ENCODE peak calls at places on chromosome 18, in eight cellular contexts. One of them, this sample, is unnamed.

GRCh38 chr18:3012306-3012919 is 531 bp downstream of the LPIN2 start:
- DNase-seq in CD4-positive, CD25-positive, alpha-beta regulatory T cell: peak
- DNase-seq in NCI-H446: peak
- DNase-seq in AG09309: no peak
- DNase-seq in globus pallidus: peak
- DNase-seq in DMS79: no peak
- DNase-seq in effector memory CD4-positive, alpha-beta T cell: peak
- DNase-seq in T-cell: peak
- DNase-seq in this sample: peak

GRCh38 chr18:63542069-63542468 is at the start of gene SERPINB12:
- DNase-seq in DMS79: no peak
- DNase-seq in T-cell: no peak
- DNase-seq in CD4-positive, CD25-positive, alpha-beta regulatory T cell: no peak
- DNase-seq in effector memory CD4-positive, alpha-beta T cell: no peak
- DNase-seq in AG09309: no peak
- DNase-seq in globus pallidus: no peak
- DNase-seq in NCI-H446: no peak
- DNase-seq in this sample: no peak

GRCh38 chr18:47448956-47449355 is 197.5 kb upstream of the SKOR2 start:
- DNase-seq in AG09309: no peak
- DNase-seq in T-cell: no peak
- DNase-seq in DMS79: no peak
- DNase-seq in CD4-positive, CD25-positive, alpha-beta regulatory T cell: no peak
- DNase-seq in effector memory CD4-positive, alpha-beta T cell: no peak
- DNase-seq in NCI-H446: no peak
- DNase-seq in globus pallidus: no peak
- DNase-seq in this sample: no peak

GRCh38 chr18:79511271-79511670 is 115.5 kb downstream of the NFATC1 start:
- DNase-seq in NCI-H446: no peak
- DNase-seq in globus pallidus: no peak
- DNase-seq in T-cell: no peak
- DNase-seq in AG09309: no peak
- DNase-seq in DMS79: no peak
- DNase-seq in CD4-positive, CD25-positive, alpha-beta regulatory T cell: no peak
- DNase-seq in effector memory CD4-positive, alpha-beta T cell: no peak
- DNase-seq in this sample: no peak

GRCh38 chr18:14947482-14948162 is 199.7 kb downstream of the ANKRD30B start:
- DNase-seq in globus pallidus: no peak
- DNase-seq in T-cell: no peak
- DNase-seq in NCI-H446: peak
- DNase-seq in DMS79: no peak
- DNase-seq in AG09309: no peak
- DNase-seq in CD4-positive, CD25-positive, alpha-beta regulatory T cell: no peak
- DNase-seq in effector memory CD4-positive, alpha-beta T cell: no peak
- DNase-seq in this sample: no peak

GRCh38 chr18:76480913-76481312 is 14.1 kb downstream of the ZNF516 start:
- DNase-seq in NCI-H446: no peak
- DNase-seq in T-cell: no peak
- DNase-seq in effector memory CD4-positive, alpha-beta T cell: no peak
- DNase-seq in CD4-positive, CD25-positive, alpha-beta regulatory T cell: no peak
- DNase-seq in globus pallidus: no peak
- DNase-seq in DMS79: no peak
- DNase-seq in AG09309: no peak
- DNase-seq in this sample: no peak

GRCh38 chr18:21489119-21489750 is 111.3 kb downstream of the ESCO1 start:
- DNase-seq in NCI-H446: peak
- DNase-seq in DMS79: no peak
- DNase-seq in T-cell: no peak
- DNase-seq in CD4-positive, CD25-positive, alpha-beta regulatory T cell: no peak
- DNase-seq in effector memory CD4-positive, alpha-beta T cell: no peak
- DNase-seq in globus pallidus: peak
- DNase-seq in AG09309: no peak
- DNase-seq in this sample: no peak

GRCh38 chr18:295756-296155 is 27.9 kb upstream of the THOC1 start:
- DNase-seq in NCI-H446: no peak
- DNase-seq in AG09309: peak
- DNase-seq in T-cell: no peak
- DNase-seq in CD4-positive, CD25-positive, alpha-beta regulatory T cell: no peak
- DNase-seq in effector memory CD4-positive, alpha-beta T cell: no peak
- DNase-seq in globus pallidus: no peak
- DNase-seq in DMS79: no peak
- DNase-seq in this sample: no peak

GRCh38 chr18:48975817-48976649 is 25.3 kb upstream of the SMAD7 start:
- DNase-seq in CD4-positive, CD25-positive, alpha-beta regulatory T cell: peak
- DNase-seq in NCI-H446: peak
- DNase-seq in T-cell: peak
- DNase-seq in AG09309: no peak
- DNase-seq in effector memory CD4-positive, alpha-beta T cell: peak
- DNase-seq in globus pallidus: no peak
- DNase-seq in DMS79: no peak
- DNase-seq in this sample: peak

GRCh38 chr18:68456985-68457384 is 257.9 kb downstream of the TMX3 start:
- DNase-seq in NCI-H446: no peak
- DNase-seq in T-cell: no peak
- DNase-seq in globus pallidus: no peak
- DNase-seq in DMS79: no peak
- DNase-seq in AG09309: no peak
- DNase-seq in effector memory CD4-positive, alpha-beta T cell: no peak
- DNase-seq in CD4-positive, CD25-positive, alpha-beta regulatory T cell: no peak
- DNase-seq in this sample: no peak

GRCh38 chr18:3985664-3986063 is 469.4 kb downstream of the DLGAP1 start:
- DNase-seq in AG09309: peak
- DNase-seq in NCI-H446: peak
- DNase-seq in T-cell: no peak
- DNase-seq in globus pallidus: no peak
- DNase-seq in CD4-positive, CD25-positive, alpha-beta regulatory T cell: no peak
- DNase-seq in DMS79: no peak
- DNase-seq in effector memory CD4-positive, alpha-beta T cell: no peak
- DNase-seq in this sample: no peak

GRCh38 chr18:10453885-10454772 is at the start of gene APCDD1:
- DNase-seq in T-cell: no peak
- DNase-seq in globus pallidus: peak
- DNase-seq in NCI-H446: peak
- DNase-seq in CD4-positive, CD25-positive, alpha-beta regulatory T cell: no peak
- DNase-seq in AG09309: no peak
- DNase-seq in effector memory CD4-positive, alpha-beta T cell: no peak
- DNase-seq in DMS79: no peak
- DNase-seq in this sample: no peak

GRCh38 chr18:60090170-60090569 is 190.4 kb downstream of the PMAIP1 start:
- DNase-seq in AG09309: no peak
- DNase-seq in CD4-positive, CD25-positive, alpha-beta regulatory T cell: no peak
- DNase-seq in DMS79: no peak
- DNase-seq in T-cell: no peak
- DNase-seq in globus pallidus: peak
- DNase-seq in effector memory CD4-positive, alpha-beta T cell: no peak
- DNase-seq in NCI-H446: no peak
- DNase-seq in this sample: no peak

GRCh38 chr18:30121397-30121796 is 921.1 kb downstream of the DSC3 start:
- DNase-seq in NCI-H446: no peak
- DNase-seq in T-cell: no peak
- DNase-seq in globus pallidus: no peak
- DNase-seq in AG09309: no peak
- DNase-seq in CD4-positive, CD25-positive, alpha-beta regulatory T cell: no peak
- DNase-seq in effector memory CD4-positive, alpha-beta T cell: no peak
- DNase-seq in DMS79: no peak
- DNase-seq in this sample: no peak

GRCh38 chr18:31247574-31248199 is 70.3 kb upstream of the DSG1 start:
- DNase-seq in DMS79: no peak
- DNase-seq in effector memory CD4-positive, alpha-beta T cell: no peak
- DNase-seq in CD4-positive, CD25-positive, alpha-beta regulatory T cell: no peak
- DNase-seq in AG09309: no peak
- DNase-seq in T-cell: no peak
- DNase-seq in globus pallidus: no peak
- DNase-seq in NCI-H446: no peak
- DNase-seq in this sample: no peak

GRCh38 chr18:48645427-48646002 is 106.7 kb downstream of the CTIF start:
- DNase-seq in globus pallidus: no peak
- DNase-seq in CD4-positive, CD25-positive, alpha-beta regulatory T cell: no peak
- DNase-seq in T-cell: no peak
- DNase-seq in DMS79: no peak
- DNase-seq in effector memory CD4-positive, alpha-beta T cell: no peak
- DNase-seq in AG09309: no peak
- DNase-seq in NCI-H446: no peak
- DNase-seq in this sample: no peak

GRCh38 chr18:8480506-8481328 is 128.5 kb upstream of the RAB12 start:
- DNase-seq in effector memory CD4-positive, alpha-beta T cell: no peak
- DNase-seq in T-cell: no peak
- DNase-seq in NCI-H446: peak
- DNase-seq in globus pallidus: peak
- DNase-seq in AG09309: peak
- DNase-seq in CD4-positive, CD25-positive, alpha-beta regulatory T cell: no peak
- DNase-seq in DMS79: no peak
- DNase-seq in this sample: no peak

GRCh38 chr18:24094561-24094960 is 44.3 kb upstream of the CABYR start:
- DNase-seq in NCI-H446: no peak
- DNase-seq in CD4-positive, CD25-positive, alpha-beta regulatory T cell: no peak
- DNase-seq in effector memory CD4-positive, alpha-beta T cell: no peak
- DNase-seq in globus pallidus: no peak
- DNase-seq in AG09309: no peak
- DNase-seq in DMS79: no peak
- DNase-seq in T-cell: no peak
- DNase-seq in this sample: no peak

GRCh38 chr18:7814754-7815315 is 247.7 kb downstream of the PTPRM start:
- DNase-seq in NCI-H446: no peak
- DNase-seq in effector memory CD4-positive, alpha-beta T cell: no peak
- DNase-seq in T-cell: no peak
- DNase-seq in CD4-positive, CD25-positive, alpha-beta regulatory T cell: no peak
- DNase-seq in globus pallidus: no peak
- DNase-seq in DMS79: no peak
- DNase-seq in AG09309: no peak
- DNase-seq in this sample: no peak

GRCh38 chr18:9330419-9330818 is 4.2 kb upstream of the TWSG1 start:
- DNase-seq in DMS79: no peak
- DNase-seq in effector memory CD4-positive, alpha-beta T cell: no peak
- DNase-seq in T-cell: no peak
- DNase-seq in NCI-H446: no peak
- DNase-seq in globus pallidus: no peak
- DNase-seq in CD4-positive, CD25-positive, alpha-beta regulatory T cell: no peak
- DNase-seq in AG09309: no peak
- DNase-seq in this sample: no peak

GRCh38 chr18:10739152-10739551 is 213.3 kb downstream of the NAPG start:
- DNase-seq in AG09309: no peak
- DNase-seq in T-cell: no peak
- DNase-seq in CD4-positive, CD25-positive, alpha-beta regulatory T cell: no peak
- DNase-seq in globus pallidus: no peak
- DNase-seq in DMS79: no peak
- DNase-seq in NCI-H446: no peak
- DNase-seq in effector memory CD4-positive, alpha-beta T cell: no peak
- DNase-seq in this sample: no peak

GRCh38 chr18:1311376-1311775 is 406.7 kb downstream of the ADCYAP1 start:
- DNase-seq in globus pallidus: no peak
- DNase-seq in AG09309: no peak
- DNase-seq in T-cell: no peak
- DNase-seq in effector memory CD4-positive, alpha-beta T cell: no peak
- DNase-seq in CD4-positive, CD25-positive, alpha-beta regulatory T cell: no peak
- DNase-seq in DMS79: no peak
- DNase-seq in NCI-H446: no peak
- DNase-seq in this sample: no peak

GRCh38 chr18:31396796-31397195 is 20.2 kb downstream of the DSG4 start:
- DNase-seq in CD4-positive, CD25-positive, alpha-beta regulatory T cell: no peak
- DNase-seq in AG09309: no peak
- DNase-seq in effector memory CD4-positive, alpha-beta T cell: no peak
- DNase-seq in NCI-H446: no peak
- DNase-seq in globus pallidus: no peak
- DNase-seq in DMS79: no peak
- DNase-seq in T-cell: no peak
- DNase-seq in this sample: no peak

GRCh38 chr18:58848685-58849084 is 16.0 kb upstream of the ZNF532 start:
- DNase-seq in DMS79: no peak
- DNase-seq in effector memory CD4-positive, alpha-beta T cell: no peak
- DNase-seq in globus pallidus: no peak
- DNase-seq in AG09309: no peak
- DNase-seq in CD4-positive, CD25-positive, alpha-beta regulatory T cell: no peak
- DNase-seq in T-cell: no peak
- DNase-seq in NCI-H446: no peak
- DNase-seq in this sample: no peak

GRCh38 chr18:25935356-25935755 is 155.1 kb downstream of the SS18 start:
- DNase-seq in NCI-H446: no peak
- DNase-seq in DMS79: peak
- DNase-seq in effector memory CD4-positive, alpha-beta T cell: no peak
- DNase-seq in CD4-positive, CD25-positive, alpha-beta regulatory T cell: no peak
- DNase-seq in T-cell: no peak
- DNase-seq in globus pallidus: no peak
- DNase-seq in AG09309: no peak
- DNase-seq in this sample: no peak

GRCh38 chr18:78418379-78418778 is 561.2 kb upstream of the SALL3 start:
- DNase-seq in effector memory CD4-positive, alpha-beta T cell: no peak
- DNase-seq in CD4-positive, CD25-positive, alpha-beta regulatory T cell: no peak
- DNase-seq in DMS79: no peak
- DNase-seq in T-cell: no peak
- DNase-seq in globus pallidus: no peak
- DNase-seq in NCI-H446: no peak
- DNase-seq in AG09309: no peak
- DNase-seq in this sample: no peak

GRCh38 chr18:23538870-23539269 is 35.6 kb downstream of the RMC1 start:
- DNase-seq in NCI-H446: no peak
- DNase-seq in DMS79: no peak
- DNase-seq in CD4-positive, CD25-positive, alpha-beta regulatory T cell: no peak
- DNase-seq in effector memory CD4-positive, alpha-beta T cell: no peak
- DNase-seq in T-cell: no peak
- DNase-seq in AG09309: no peak
- DNase-seq in globus pallidus: no peak
- DNase-seq in this sample: no peak

GRCh38 chr18:7601249-7601620 is 34.1 kb downstream of the PTPRM start:
- DNase-seq in T-cell: no peak
- DNase-seq in globus pallidus: no peak
- DNase-seq in AG09309: no peak
- DNase-seq in effector memory CD4-positive, alpha-beta T cell: no peak
- DNase-seq in NCI-H446: no peak
- DNase-seq in CD4-positive, CD25-positive, alpha-beta regulatory T cell: no peak
- DNase-seq in DMS79: no peak
- DNase-seq in this sample: no peak

GRCh38 chr18:4358618-4359017 is 96.5 kb downstream of the DLGAP1 start:
- DNase-seq in effector memory CD4-positive, alpha-beta T cell: no peak
- DNase-seq in AG09309: no peak
- DNase-seq in CD4-positive, CD25-positive, alpha-beta regulatory T cell: no peak
- DNase-seq in globus pallidus: no peak
- DNase-seq in DMS79: no peak
- DNase-seq in NCI-H446: no peak
- DNase-seq in T-cell: no peak
- DNase-seq in this sample: no peak

GRCh38 chr18:72830109-72830508 is 37.7 kb downstream of the NETO1 start:
- DNase-seq in AG09309: no peak
- DNase-seq in CD4-positive, CD25-positive, alpha-beta regulatory T cell: no peak
- DNase-seq in NCI-H446: peak
- DNase-seq in effector memory CD4-positive, alpha-beta T cell: no peak
- DNase-seq in globus pallidus: peak
- DNase-seq in DMS79: no peak
- DNase-seq in T-cell: no peak
- DNase-seq in this sample: no peak

GRCh38 chr18:35778850-35779634 is 193.4 kb upstream of the RMP24 start:
- DNase-seq in AG09309: no peak
- DNase-seq in effector memory CD4-positive, alpha-beta T cell: no peak
- DNase-seq in DMS79: no peak
- DNase-seq in globus pallidus: no peak
- DNase-seq in NCI-H446: no peak
- DNase-seq in CD4-positive, CD25-positive, alpha-beta regulatory T cell: no peak
- DNase-seq in T-cell: no peak
- DNase-seq in this sample: no peak

GRCh38 chr18:48798334-48799197 is 152.2 kb downstream of the SMAD7 start:
- DNase-seq in DMS79: peak
- DNase-seq in globus pallidus: no peak
- DNase-seq in AG09309: no peak
- DNase-seq in CD4-positive, CD25-positive, alpha-beta regulatory T cell: no peak
- DNase-seq in NCI-H446: peak
- DNase-seq in effector memory CD4-positive, alpha-beta T cell: no peak
- DNase-seq in T-cell: no peak
- DNase-seq in this sample: no peak

GRCh38 chr18:55256568-55257289 is 297.5 kb upstream of the CCDC68 start:
- DNase-seq in globus pallidus: no peak
- DNase-seq in AG09309: no peak
- DNase-seq in effector memory CD4-positive, alpha-beta T cell: no peak
- DNase-seq in T-cell: no peak
- DNase-seq in NCI-H446: no peak
- DNase-seq in DMS79: no peak
- DNase-seq in CD4-positive, CD25-positive, alpha-beta regulatory T cell: no peak
- DNase-seq in this sample: no peak

GRCh38 chr18:75475228-75475627 is 47.7 kb upstream of the SMIM21 start:
- DNase-seq in NCI-H446: no peak
- DNase-seq in T-cell: no peak
- DNase-seq in AG09309: peak
- DNase-seq in effector memory CD4-positive, alpha-beta T cell: no peak
- DNase-seq in globus pallidus: no peak
- DNase-seq in DMS79: peak
- DNase-seq in CD4-positive, CD25-positive, alpha-beta regulatory T cell: no peak
- DNase-seq in this sample: no peak